ENCODE peak calls at places on chromosomes 3 and 15, in six cellular contexts. G, H, Q, Y, E and F are unnamed samples.

GRCh38 chr3:100682854-100683760 is 26.2 kb upstream of the TFG start:
- DNase-seq in H (no peak), Q (no peak), Y (no peak), G (no peak), E (no peak), F (no peak)

GRCh38 chr15:69144530-69144929 is 15.9 kb upstream of the GLCE start:
- DNase-seq in H (no peak), E (no peak), Y (no peak), Q (no peak), G (no peak), F (no peak)

GRCh38 chr15:100728371-100729201 is 126.2 kb downstream of the ASB7 start:
- DNase-seq in E (no peak), Y (no peak), G (peak), Q (no peak), H (peak), F (no peak)

GRCh38 chr3:34947849-34948248 is 691.5 kb upstream of the ARPP21 start:
- DNase-seq in E (no peak), H (no peak), G (no peak), Y (no peak), Q (no peak), F (no peak)

GRCh38 chr15:100663550-100664335 is 61.4 kb downstream of the ASB7 start:
- DNase-seq in Y (no peak), Q (no peak), G (no peak), H (no peak), E (no peak), F (no peak)

GRCh38 chr15:69801132-69801531 is 296.6 kb downstream of the TLE3 start:
- DNase-seq in Y (no peak), E (no peak), H (no peak), Q (no peak), G (no peak), F (no peak)

GRCh38 chr3:177050466-177051237 is 146.6 kb downstream of the TBL1XR1 start:
- DNase-seq in G (no peak), E (no peak), Y (peak), H (peak), Q (peak), F (no peak)

GRCh38 chr15:53506370-53506769 is 253.1 kb downstream of the WDR72 start:
- DNase-seq in Q (peak), G (no peak), H (no peak), E (no peak), Y (peak), F (no peak)

GRCh38 chr15:78944202-78944625 is 632 bp downstream of the CTSH start:
- DNase-seq in Q (no peak), H (no peak), Y (no peak), G (no peak), E (no peak), F (no peak)

GRCh38 chr3:37904614-37905047 is 43.0 kb downstream of the CTDSPL start:
- DNase-seq in Y (no peak), H (peak), Q (no peak), G (no peak), E (no peak), F (no peak)

GRCh38 chr15:101070502-101071273 is 151.5 kb downstream of the LRRK1 start:
- DNase-seq in G (no peak), Q (no peak), H (no peak), E (no peak), Y (peak), F (no peak)

GRCh38 chr3:62188547-62189375 is 184.6 kb downstream of the FEZF2 start:
- DNase-seq in G (peak), H (peak), Q (peak), E (peak), Y (peak), F (no peak)

GRCh38 chr3:150603888-150604319 is 783 bp downstream of the SELENOT start:
- DNase-seq in H (no peak), Q (peak), Y (peak), G (no peak), E (peak), F (no peak)

GRCh38 chr15:64246364-64247189 is 83.8 kb upstream of the PPIB start:
- DNase-seq in Y (peak), G (no peak), Q (peak), E (peak), H (no peak), F (peak)

GRCh38 chr3:195208183-195208582 is 62.8 kb downstream of the XXYLT1 start:
- DNase-seq in Q (no peak), G (peak), Y (no peak), E (no peak), H (no peak), F (peak)

GRCh38 chr3:183807329-183807728 is 18.0 kb downstream of the MAP6D1 start:
- DNase-seq in Y (no peak), G (no peak), H (no peak), E (no peak), Q (no peak), F (no peak)

GRCh38 chr15:58346361-58346760 is 85.4 kb upstream of the LIPC start:
- DNase-seq in Y (no peak), Q (no peak), E (no peak), G (no peak), H (no peak), F (no peak)

GRCh38 chr3:30607032-30607833 is 832 bp downstream of the TGFBR2 start:
- DNase-seq in G (peak), E (no peak), Q (no peak), H (no peak), Y (no peak), F (no peak)

GRCh38 chr3:188021502-188022040 is 132.4 kb upstream of the LPP start:
- DNase-seq in Y (peak), E (no peak), H (no peak), G (no peak), Q (no peak), F (no peak)

GRCh38 chr3:14472471-14473351 is 67.4 kb downstream of the GRIP2 start:
- DNase-seq in E (no peak), G (no peak), Q (peak), H (no peak), Y (peak), F (no peak)

GRCh38 chr3:112967425-112967824 is 7.5 kb downstream of the CD200R1 start:
- DNase-seq in E (no peak), G (no peak), Q (no peak), Y (no peak), H (no peak), F (no peak)

GRCh38 chr3:11661827-11662226 is 18.1 kb upstream of the VGLL4 start:
- DNase-seq in H (no peak), G (no peak), Y (no peak), E (no peak), Q (no peak), F (no peak)

GRCh38 chr3:11603628-11604027 is 40.1 kb downstream of the VGLL4 start:
- DNase-seq in E (no peak), Q (no peak), H (no peak), Y (no peak), G (no peak), F (no peak)

GRCh38 chr3:23055733-23056376 is 147.3 kb upstream of the UBE2E2 start:
- DNase-seq in E (no peak), Q (no peak), G (no peak), H (no peak), Y (no peak), F (no peak)

GRCh38 chr3:129690406-129690805 is 83.9 kb upstream of the PLXND1 start:
- DNase-seq in Q (peak), G (no peak), Y (peak), H (peak), E (peak), F (peak)

GRCh38 chr15:42832577-42832976 is 88.0 kb downstream of the TTBK2 start:
- DNase-seq in H (no peak), Q (peak), E (no peak), G (no peak), Y (no peak), F (no peak)

DNA sequence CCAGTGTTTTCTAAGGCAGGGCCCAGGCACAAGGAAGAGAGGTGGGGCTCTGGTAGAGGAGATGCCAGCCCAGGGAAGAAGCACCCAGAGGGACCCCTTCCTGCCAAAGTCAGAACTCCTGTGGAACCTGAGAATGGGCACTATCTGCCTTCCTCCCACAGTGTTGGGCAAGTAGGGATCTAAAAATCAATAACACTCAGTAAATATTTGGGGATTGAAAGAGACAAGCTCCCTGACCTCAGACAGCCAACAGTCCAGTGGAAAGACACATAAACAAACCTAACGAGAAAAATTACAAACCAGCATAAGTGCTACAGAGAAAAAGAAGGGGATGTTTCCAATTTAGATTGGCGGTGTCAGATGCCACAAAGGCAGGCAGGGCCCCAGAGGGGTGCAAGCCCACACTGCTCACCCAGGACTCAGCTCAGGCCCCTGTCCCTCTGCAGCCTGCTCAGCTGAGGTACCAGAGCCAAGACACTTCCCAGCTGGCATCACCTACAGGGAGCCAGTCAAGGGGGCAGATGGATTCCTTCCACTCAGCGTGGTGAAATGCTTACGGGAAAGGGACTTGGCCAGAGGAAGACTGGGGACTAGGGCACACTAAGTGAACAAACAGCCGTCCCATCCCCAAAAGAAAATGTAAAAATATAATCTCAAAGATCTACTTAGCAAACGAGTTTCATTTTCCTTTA is 15.9 kb downstream of the ADCY5 start:
- DNase-seq in Q (no peak), E (no peak), Y (peak), G (no peak), H (no peak), F (no peak)
- TF ChIP-seq EP300 in Q (no peak), E (no peak), Y (peak), G (no peak), H (no peak), F (no peak)

DNA sequence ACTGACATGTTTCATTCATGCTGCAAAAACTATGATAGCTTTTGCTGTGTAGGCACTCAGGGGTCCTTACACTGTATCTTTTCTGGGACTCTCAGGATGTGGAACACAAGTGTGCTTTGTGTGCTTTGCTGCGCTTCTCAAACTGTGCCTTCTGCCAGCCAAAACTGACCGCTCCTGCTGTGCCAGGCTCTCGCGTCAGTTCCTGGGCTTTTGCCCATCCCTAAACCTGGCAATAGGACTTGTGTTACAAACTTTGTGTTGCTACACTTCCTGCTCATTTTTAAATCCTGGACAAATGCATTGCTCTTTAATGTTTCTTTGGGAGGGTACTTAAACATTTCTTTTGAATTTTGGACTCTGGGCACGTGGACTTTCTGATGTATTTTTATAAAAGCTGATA is 60.3 kb downstream of the DIPK2A start:
- DNase-seq in Q (no peak), Y (no peak), G (no peak), H (no peak), E (no peak), F (no peak)
- H3K4me2 ChIP-seq in Q (no peak), Y (no peak), G (no peak), H (no peak), E (no peak), F (peak)

DNA sequence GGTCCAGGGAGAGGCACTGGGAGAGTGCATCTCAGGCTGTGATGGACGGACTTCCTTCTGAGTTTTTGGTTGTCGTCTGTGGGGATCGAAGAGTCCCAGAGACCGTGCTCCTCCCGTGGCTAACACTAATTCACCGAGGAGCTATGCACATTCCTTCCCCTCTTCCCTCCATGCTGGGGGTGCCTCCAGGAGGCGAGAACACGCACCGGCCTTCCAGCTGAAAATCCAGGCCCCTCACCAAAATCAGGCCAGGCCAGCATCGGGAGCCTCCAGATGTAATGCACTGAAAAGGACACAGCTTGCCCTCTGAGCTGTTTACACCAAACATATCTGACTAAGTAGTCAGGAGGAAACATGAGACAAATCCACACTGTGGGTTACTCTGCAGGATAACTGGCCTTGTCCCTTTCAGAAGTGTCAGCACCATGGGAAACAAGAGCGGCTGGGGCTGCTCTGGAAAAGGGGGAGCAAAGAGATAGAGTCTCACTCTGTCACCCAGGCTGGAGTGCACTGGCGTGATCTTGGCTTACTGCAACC is 5.5 kb downstream of the RNU5B-1 start:
- DNase-seq in G (no peak), E (no peak), Q (no peak), Y (no peak), H (no peak), F (no peak)
- TF ChIP-seq MAX in G (no peak), E (no peak), Q (no peak), Y (no peak), H (no peak), F (no peak)

GRCh38 chr15:74892931-74893330 is 3.1 kb downstream of the MPI start:
- DNase-seq in Y (no peak), H (no peak), E (no peak), Q (no peak), G (no peak), F (no peak)

GRCh38 chr15:74889390-74889881 is 406 bp upstream of the MPI start:
- DNase-seq in E (peak), Q (no peak), H (peak), Y (no peak), G (peak), F (no peak)

GRCh38 chr15:74889882-74890768 is at the start of gene MPI:
- DNase-seq in E (peak), Y (peak), G (peak), H (peak), Q (peak), F (no peak)

GRCh38 chr15:74892313-74892712 is 2.5 kb downstream of the MPI start:
- DNase-seq in H (no peak), G (no peak), Q (no peak), Y (no peak), E (no peak), F (no peak)

GRCh38 chr15:74891469-74891868 is 1.6 kb downstream of the MPI start:
- DNase-seq in H (no peak), Y (no peak), G (no peak), E (no peak), Q (no peak), F (no peak)
- TF ChIP-seq EP300 in H (no peak), Y (no peak), G (no peak), E (no peak), Q (no peak), F (no peak)